ENCODE peak calls at places on chromosomes 13 and 19, in six cellular contexts. One of them, this sample, is unnamed.
A peak's percentile ranks its signal among the peaks of the same experiment; 100 is the strongest.

GRCh38 chr19:19662344-19662743 is 1.1 kb downstream of the ATP13A1 start:
- DNase-seq in hepatocyte: no peak
- DNase-seq in cardiac fibroblast: no peak
- DNase-seq in heart left ventricle: no peak
- DNase-seq in neural progenitor cell: no peak
- DNase-seq in lower lobe of right lung: peak; percentile 33
- DNase-seq in this sample: no peak

GRCh38 chr13:43908156-43909126 is 28.7 kb downstream of the LACC1 start:
- DNase-seq in cardiac fibroblast: peak; percentile 78
- DNase-seq in hepatocyte: peak; percentile 73
- DNase-seq in lower lobe of right lung: no peak
- DNase-seq in heart left ventricle: no peak
- DNase-seq in neural progenitor cell: peak; percentile 58
- DNase-seq in this sample: peak; percentile 77

GRCh38 chr13:108368240-108368898 is 98.9 kb downstream of the TNFSF13B start:
- DNase-seq in heart left ventricle: no peak
- DNase-seq in lower lobe of right lung: no peak
- DNase-seq in cardiac fibroblast: no peak
- DNase-seq in hepatocyte: no peak
- DNase-seq in neural progenitor cell: no peak
- DNase-seq in this sample: no peak

GRCh38 chr19:6056282-6056741 is 54.0 kb downstream of the RFX2 start:
- DNase-seq in cardiac fibroblast: no peak
- DNase-seq in heart left ventricle: no peak
- DNase-seq in neural progenitor cell: no peak
- DNase-seq in lower lobe of right lung: no peak
- DNase-seq in hepatocyte: peak; percentile 58
- DNase-seq in this sample: no peak

GRCh38 chr13:58476176-58476575 is 844.6 kb downstream of the PCDH17 start:
- DNase-seq in cardiac fibroblast: no peak
- DNase-seq in neural progenitor cell: peak; percentile 45
- DNase-seq in lower lobe of right lung: no peak
- DNase-seq in heart left ventricle: no peak
- DNase-seq in hepatocyte: no peak
- DNase-seq in this sample: no peak

GRCh38 chr13:35630551-35631275 is 154.2 kb upstream of the MAB21L1 start:
- DNase-seq in neural progenitor cell: peak; percentile 83
- DNase-seq in cardiac fibroblast: peak; percentile 66
- DNase-seq in lower lobe of right lung: no peak
- DNase-seq in heart left ventricle: no peak
- DNase-seq in hepatocyte: peak; percentile 76
- DNase-seq in this sample: peak; percentile 55

GRCh38 chr19:14059093-14059480 is 2.8 kb downstream of the PALM3 start:
- DNase-seq in cardiac fibroblast: no peak
- DNase-seq in heart left ventricle: no peak
- DNase-seq in lower lobe of right lung: no peak
- DNase-seq in neural progenitor cell: peak; percentile 56
- DNase-seq in hepatocyte: no peak
- DNase-seq in this sample: no peak

GRCh38 chr13:112071011-112071901 is 4.3 kb downstream of the SOX1 start:
- DNase-seq in lower lobe of right lung: no peak
- DNase-seq in heart left ventricle: no peak
- DNase-seq in cardiac fibroblast: no peak
- DNase-seq in neural progenitor cell: peak; percentile 37
- DNase-seq in hepatocyte: no peak
- DNase-seq in this sample: no peak

GRCh38 chr13:106291006-106291405 is 244.5 kb downstream of the EFNB2 start:
- DNase-seq in lower lobe of right lung: no peak
- DNase-seq in hepatocyte: no peak
- DNase-seq in neural progenitor cell: no peak
- DNase-seq in cardiac fibroblast: peak; percentile 69
- DNase-seq in heart left ventricle: no peak
- DNase-seq in this sample: peak; percentile 37

GRCh38 chr19:15464394-15465385 is at the start of gene RASAL3:
- DNase-seq in cardiac fibroblast: peak; percentile 19
- DNase-seq in hepatocyte: no peak
- DNase-seq in heart left ventricle: no peak
- DNase-seq in neural progenitor cell: no peak
- DNase-seq in lower lobe of right lung: peak; percentile 59
- DNase-seq in this sample: no peak

GRCh38 chr13:44045179-44045562 is 165.5 kb downstream of the LACC1 start:
- DNase-seq in lower lobe of right lung: no peak
- DNase-seq in heart left ventricle: no peak
- DNase-seq in cardiac fibroblast: no peak
- DNase-seq in hepatocyte: no peak
- DNase-seq in neural progenitor cell: peak; percentile 9
- DNase-seq in this sample: no peak

GRCh38 chr13:69565334-69565733 is 542.3 kb upstream of the ATXN8OS start:
- DNase-seq in lower lobe of right lung: no peak
- DNase-seq in heart left ventricle: no peak
- DNase-seq in neural progenitor cell: peak; percentile 56
- DNase-seq in hepatocyte: peak; percentile 32
- DNase-seq in cardiac fibroblast: peak; percentile 9
- DNase-seq in this sample: peak; percentile 0

GRCh38 chr13:26784704-26785639 is 24.4 kb upstream of the GPR12 start:
- DNase-seq in heart left ventricle: peak; percentile 45
- DNase-seq in hepatocyte: no peak
- DNase-seq in neural progenitor cell: peak; percentile 50
- DNase-seq in lower lobe of right lung: no peak
- DNase-seq in cardiac fibroblast: no peak
- DNase-seq in this sample: no peak

GRCh38 chr19:46416077-46416709 is 2.8 kb upstream of the CCDC8 start:
- DNase-seq in neural progenitor cell: peak; percentile 98
- DNase-seq in hepatocyte: peak; percentile 97
- DNase-seq in heart left ventricle: peak; percentile 93
- DNase-seq in cardiac fibroblast: peak; percentile 86
- DNase-seq in lower lobe of right lung: peak; percentile 89
- DNase-seq in this sample: peak; percentile 76

GRCh38 chr13:26561636-26562537 is 4.4 kb downstream of the WASF3 start:
- DNase-seq in hepatocyte: peak; percentile 14
- DNase-seq in neural progenitor cell: peak; percentile 73
- DNase-seq in heart left ventricle: no peak
- DNase-seq in lower lobe of right lung: no peak
- DNase-seq in cardiac fibroblast: peak; percentile 75
- DNase-seq in this sample: peak; percentile 81

GRCh38 chr13:21902709-21903098 is 231.8 kb downstream of the FGF9 start:
- DNase-seq in neural progenitor cell: no peak
- DNase-seq in heart left ventricle: no peak
- DNase-seq in lower lobe of right lung: no peak
- DNase-seq in hepatocyte: no peak
- DNase-seq in cardiac fibroblast: no peak
- DNase-seq in this sample: no peak

GRCh38 chr13:75440100-75440499 is 41.9 kb downstream of the TBC1D4 start:
- DNase-seq in neural progenitor cell: no peak
- DNase-seq in lower lobe of right lung: no peak
- DNase-seq in cardiac fibroblast: no peak
- DNase-seq in heart left ventricle: no peak
- DNase-seq in hepatocyte: no peak
- DNase-seq in this sample: no peak
- TF ChIP-seq CTCF in neural progenitor cell: no peak
- TF ChIP-seq CTCF in lower lobe of right lung: no peak
- TF ChIP-seq CTCF in cardiac fibroblast: no peak
- TF ChIP-seq CTCF in heart left ventricle: no peak
- TF ChIP-seq CTCF in hepatocyte: no peak
- TF ChIP-seq CTCF in this sample: no peak

DNA sequence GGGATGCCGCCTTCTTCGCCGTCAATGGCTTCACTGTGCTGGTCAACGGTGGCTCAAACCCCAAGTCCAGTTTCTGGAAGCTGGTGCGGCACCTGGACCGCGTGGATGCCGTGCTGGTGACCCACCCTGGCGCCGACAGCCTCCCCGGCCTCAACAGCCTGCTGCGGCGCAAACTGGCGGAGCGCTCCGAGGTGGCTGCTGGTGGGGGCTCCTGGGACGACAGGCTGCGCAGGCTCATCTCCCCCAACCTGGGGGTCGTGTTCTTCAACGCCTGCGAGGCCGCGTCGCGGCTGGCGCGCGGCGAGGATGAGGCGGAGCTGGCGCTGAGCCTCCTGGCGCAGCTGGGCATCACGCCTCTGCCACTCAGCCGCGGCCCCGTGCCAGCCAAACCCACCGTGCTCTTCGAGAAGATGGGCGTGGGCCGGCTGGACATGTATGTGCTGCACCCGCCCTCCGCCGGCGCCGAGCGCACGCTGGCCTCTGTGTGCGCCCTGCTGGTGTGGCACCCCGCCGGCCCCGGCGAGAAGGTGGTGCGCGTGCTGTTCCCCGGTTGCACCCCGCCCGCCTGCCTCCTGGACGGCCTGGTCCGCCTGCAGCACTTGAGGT is 7.0 kb downstream of the MAP1S start:
- DNase-seq in lower lobe of right lung: no peak
- DNase-seq in cardiac fibroblast: no peak
- DNase-seq in neural progenitor cell: no peak
- DNase-seq in hepatocyte: no peak
- DNase-seq in heart left ventricle: no peak
- DNase-seq in this sample: no peak
- TF ChIP-seq CTCF in lower lobe of right lung: no peak
- TF ChIP-seq CTCF in cardiac fibroblast: no peak
- TF ChIP-seq CTCF in neural progenitor cell: no peak
- TF ChIP-seq CTCF in hepatocyte: no peak
- TF ChIP-seq CTCF in heart left ventricle: no peak
- TF ChIP-seq CTCF in this sample: peak; percentile 22

DNA sequence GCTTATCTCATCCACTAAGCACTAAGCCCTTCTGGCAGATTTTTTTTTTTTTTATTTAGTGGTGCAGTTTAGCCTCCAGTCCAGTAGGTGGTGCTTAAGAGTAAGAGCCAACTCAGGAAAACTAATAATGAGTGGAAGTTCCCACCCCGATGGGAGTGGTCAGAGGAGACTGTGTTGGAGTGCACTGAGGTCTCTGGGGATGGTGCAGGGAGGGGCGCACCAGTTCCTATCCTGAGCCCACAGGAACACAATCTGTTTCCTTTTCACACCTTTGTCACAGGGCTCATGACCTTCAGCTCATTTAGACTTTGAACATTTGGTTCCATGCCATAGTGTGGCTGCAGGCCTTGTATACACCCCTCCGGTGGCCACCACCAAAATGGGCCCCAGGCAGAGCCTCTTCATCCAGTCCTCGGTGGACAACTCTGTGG is 367.4 kb downstream of the SPRY2 start:
- DNase-seq in cardiac fibroblast: peak; percentile 40
- DNase-seq in neural progenitor cell: no peak
- DNase-seq in lower lobe of right lung: no peak
- DNase-seq in heart left ventricle: peak; percentile 60
- DNase-seq in hepatocyte: no peak
- DNase-seq in this sample: no peak
- TF ChIP-seq CTCF in cardiac fibroblast: peak; percentile 58
- TF ChIP-seq CTCF in neural progenitor cell: peak; percentile 48
- TF ChIP-seq CTCF in lower lobe of right lung: peak; percentile 53
- TF ChIP-seq CTCF in heart left ventricle: peak; percentile 45
- TF ChIP-seq CTCF in hepatocyte: peak; percentile 32
- TF ChIP-seq CTCF in this sample: peak; percentile 76

DNA sequence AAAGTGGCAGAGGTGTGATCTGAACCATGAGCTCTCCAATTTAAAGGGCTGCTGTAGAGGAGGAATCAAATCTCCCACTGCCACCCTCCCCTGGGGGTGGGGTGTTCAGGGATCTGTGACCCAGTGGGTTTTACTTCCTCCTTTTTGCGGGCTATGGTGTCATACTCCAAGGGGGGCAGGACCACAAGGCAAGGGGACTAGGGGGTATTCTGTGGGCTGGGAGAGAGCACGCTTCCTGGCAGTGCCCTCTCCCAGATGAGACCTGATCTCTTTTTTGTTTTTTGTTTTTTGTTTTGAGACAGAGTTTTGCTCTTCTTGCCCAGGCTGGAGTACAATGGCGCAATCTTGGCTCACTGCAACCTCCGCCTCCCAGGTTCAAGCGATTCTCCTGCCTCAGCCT is 10.3 kb downstream of the PLD3 start:
- DNase-seq in lower lobe of right lung: no peak
- DNase-seq in cardiac fibroblast: no peak
- DNase-seq in hepatocyte: no peak
- DNase-seq in neural progenitor cell: no peak
- DNase-seq in heart left ventricle: no peak
- DNase-seq in this sample: no peak
- TF ChIP-seq CTCF in lower lobe of right lung: no peak
- TF ChIP-seq CTCF in cardiac fibroblast: no peak
- TF ChIP-seq CTCF in hepatocyte: no peak
- TF ChIP-seq CTCF in neural progenitor cell: no peak
- TF ChIP-seq CTCF in heart left ventricle: no peak
- TF ChIP-seq CTCF in this sample: no peak

DNA sequence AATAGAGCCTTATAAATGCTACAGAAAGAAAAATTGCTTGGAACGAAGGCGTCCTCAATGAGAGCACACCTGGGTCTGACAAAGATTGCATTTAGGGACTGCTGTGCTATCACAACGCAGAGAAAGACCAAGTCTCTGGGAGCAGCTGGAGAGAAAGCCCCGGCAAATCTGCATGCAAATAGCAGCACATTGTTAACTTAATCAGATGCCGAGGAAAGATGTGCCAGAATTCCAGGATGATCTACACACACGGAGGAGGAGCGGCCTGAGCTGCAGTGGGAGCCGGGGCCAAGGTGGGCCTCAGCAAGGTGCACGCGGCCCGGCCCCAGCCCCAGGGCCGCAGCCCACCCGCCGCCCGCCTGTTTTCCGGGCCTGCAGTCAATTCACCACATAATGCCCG is 1.4 kb downstream of the ZNF536 start:
- DNase-seq in neural progenitor cell: peak; percentile 74
- DNase-seq in cardiac fibroblast: no peak
- DNase-seq in hepatocyte: no peak
- DNase-seq in heart left ventricle: no peak
- DNase-seq in lower lobe of right lung: no peak
- DNase-seq in this sample: no peak
- TF ChIP-seq CTCF in neural progenitor cell: no peak
- TF ChIP-seq CTCF in cardiac fibroblast: no peak
- TF ChIP-seq CTCF in hepatocyte: no peak
- TF ChIP-seq CTCF in heart left ventricle: no peak
- TF ChIP-seq CTCF in lower lobe of right lung: no peak
- TF ChIP-seq CTCF in this sample: no peak

GRCh38 chr19:12365372-12366162 is at the start of gene ZNF442:
- DNase-seq in heart left ventricle: peak; percentile 98
- DNase-seq in lower lobe of right lung: peak; percentile 94
- DNase-seq in neural progenitor cell: peak; percentile 100
- DNase-seq in cardiac fibroblast: peak; percentile 97
- DNase-seq in hepatocyte: peak; percentile 98
- DNase-seq in this sample: peak; percentile 95
- TF ChIP-seq CTCF in heart left ventricle: peak; percentile 83
- TF ChIP-seq CTCF in lower lobe of right lung: peak; percentile 68
- TF ChIP-seq CTCF in neural progenitor cell: peak; percentile 60
- TF ChIP-seq CTCF in cardiac fibroblast: peak; percentile 87
- TF ChIP-seq CTCF in hepatocyte: peak; percentile 65
- TF ChIP-seq CTCF in this sample: peak; percentile 72